ENCODE peak calls at places on chromosomes 3 and 15, in four cellular contexts. Q, Z, M and T are unnamed samples.

GRCh38 chr3:127417709-127418559 is 130.1 kb upstream of the PRR20G start:
- DNase-seq in Q (no peak), Z (no peak), M (no peak), T (no peak)

GRCh38 chr3:189677667-189678066 is 46.5 kb downstream of the TP63 start:
- DNase-seq in Q (no peak), Z (no peak), M (no peak), T (no peak)

GRCh38 chr15:52483712-52484111 is 45.0 kb downstream of the MYO5A start:
- DNase-seq in Q (no peak), Z (no peak), M (no peak), T (no peak)

GRCh38 chr15:69542028-69542427 is 89.4 kb downstream of the RPLP1 start:
- DNase-seq in Q (no peak), Z (no peak), M (no peak), T (no peak)

GRCh38 chr3:42704136-42704841 is 1.7 kb upstream of the HHATL start:
- DNase-seq in Q (no peak), Z (no peak), M (no peak), T (no peak)

GRCh38 chr3:23232016-23232415 is 28.9 kb downstream of the UBE2E2 start:
- DNase-seq in Q (no peak), Z (no peak), M (no peak), T (no peak)

GRCh38 chr3:69282191-69282590 is 103.7 kb downstream of the FRMD4B start:
- DNase-seq in Q (no peak), Z (no peak), M (no peak), T (no peak)

GRCh38 chr3:64595253-64595694 is 92.5 kb downstream of the ADAMTS9 start:
- DNase-seq in Q (no peak), Z (no peak), M (no peak), T (no peak)

GRCh38 chr3:193951859-193952258 is 184.1 kb upstream of the HES1 start:
- DNase-seq in Q (no peak), Z (no peak), M (no peak), T (no peak)

GRCh38 chr15:62647195-62647865 is 395.2 kb upstream of the TPM1 start:
- DNase-seq in Q (peak; percentile 61), Z (no peak), M (no peak), T (no peak)

GRCh38 chr3:155323063-155323666 is 29.7 kb upstream of the STRIT1 start:
- DNase-seq in Q (peak; percentile 62), Z (peak; percentile 9), M (peak; percentile 54), T (peak; percentile 64)

GRCh38 chr3:84961492-84962255 is 2.9 kb downstream of the CADM2 start:
- DNase-seq in Q (no peak), Z (no peak), M (no peak), T (no peak)

GRCh38 chr3:54743755-54744154 is 184.1 kb downstream of the LRTM1 start:
- DNase-seq in Q (no peak), Z (no peak), M (no peak), T (no peak)

GRCh38 chr3:25420885-25421284 is 7.2 kb upstream of the RARB start:
- DNase-seq in Q (no peak), Z (no peak), M (no peak), T (no peak)

GRCh38 chr3:10548997-10549396 is 43.6 kb upstream of the ATP2B2 start:
- DNase-seq in Q (no peak), Z (no peak), M (no peak), T (no peak)

GRCh38 chr3:10529809-10530208 is 24.4 kb upstream of the ATP2B2 start:
- DNase-seq in Q (no peak), Z (no peak), M (no peak), T (no peak)

GRCh38 chr3:35633332-35634124 is 5.8 kb upstream of the ARPP21 start:
- DNase-seq in Q (no peak), Z (no peak), M (no peak), T (no peak)

GRCh38 chr15:41281236-41281635 is 50.2 kb downstream of the CHP1 start:
- DNase-seq in Q (peak; percentile 37), Z (no peak), M (no peak), T (no peak)

GRCh38 chr3:126620743-126621142 is 34.2 kb downstream of the TXNRD3 start:
- DNase-seq in Q (no peak), Z (no peak), M (no peak), T (no peak)

GRCh38 chr3:37668431-37668830 is 193.2 kb upstream of the CTDSPL start:
- DNase-seq in Q (no peak), Z (no peak), M (no peak), T (no peak)

GRCh38 chr15:79682851-79683288 is 213.9 kb downstream of the MTHFS start:
- DNase-seq in Q (no peak), Z (no peak), M (no peak), T (no peak)

GRCh38 chr3:46693038-46693896 is at the start of gene ALS2CL:
- DNase-seq in Q (no peak), Z (no peak), M (peak; percentile 97), T (peak; percentile 78)

GRCh38 chr3:31275038-31275562 is 257.6 kb upstream of the STT3B start:
- DNase-seq in Q (peak; percentile 81), Z (no peak), M (no peak), T (no peak)

GRCh38 chr3:98775459-98775858 is 12.3 kb downstream of the ST3GAL6 start:
- DNase-seq in Q (no peak), Z (no peak), M (no peak), T (no peak)

GRCh38 chr3:41060106-41060505 is 139.2 kb upstream of the CTNNB1 start:
- DNase-seq in Q (no peak), Z (no peak), M (no peak), T (no peak)

GRCh38 chr3:39146611-39147373 is 6.6 kb downstream of the CSRNP1 start:
- DNase-seq in Q (peak; percentile 29), Z (no peak), M (no peak), T (no peak)

GRCh38 chr3:181265750-181266333 is 276.3 kb upstream of the DNAJC19 start:
- DNase-seq in Q (no peak), Z (no peak), M (no peak), T (no peak)

GRCh38 chr3:99467420-99467819 is 171.0 kb upstream of the COL8A1 start:
- DNase-seq in Q (no peak), Z (no peak), M (no peak), T (no peak)

GRCh38 chr3:167811071-167811470 is 75.5 kb downstream of the SERPINI1 start:
- DNase-seq in Q (no peak), Z (no peak), M (no peak), T (no peak)

GRCh38 chr3:124119056-124119721 is 127.3 kb upstream of the ROPN1 start:
- DNase-seq in Q (no peak), Z (no peak), M (no peak), T (no peak)

GRCh38 chr3:124115279-124115678 is 123.4 kb upstream of the ROPN1 start:
- DNase-seq in Q (no peak), Z (no peak), M (no peak), T (no peak)

GRCh38 chr3:124115965-124116364 is 124.0 kb upstream of the ROPN1 start:
- DNase-seq in Q (no peak), Z (no peak), M (no peak), T (no peak)

GRCh38 chr3:124118397-124118796 is 126.5 kb upstream of the ROPN1 start:
- DNase-seq in Q (no peak), Z (no peak), M (no peak), T (no peak)

DNA sequence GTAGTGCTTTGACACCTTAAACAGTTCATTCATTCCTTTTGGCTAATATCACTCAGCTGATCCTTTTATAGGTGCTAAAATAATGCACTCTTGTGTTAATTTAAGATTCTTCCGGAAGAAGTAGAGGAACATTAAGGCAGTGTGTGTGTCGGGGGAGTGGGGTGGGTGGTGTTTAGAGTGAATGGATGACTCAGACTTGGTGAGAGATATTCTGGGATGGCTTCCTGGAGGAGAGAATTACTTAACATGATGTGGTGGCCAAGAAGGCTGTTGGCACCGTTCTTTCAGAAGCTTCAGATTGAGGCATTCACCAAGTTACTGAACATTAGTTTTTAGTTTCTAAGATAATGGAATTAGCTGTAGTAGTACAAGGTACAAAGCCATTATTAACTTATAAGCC is 125.6 kb upstream of the ROPN1 start:
- DNase-seq in Q (no peak), Z (no peak), M (no peak), T (no peak)
- TF ChIP-seq FOXK2 in Q (no peak), Z (no peak), M (no peak), T (no peak)

GRCh38 chr3:78255403-78255802 is 1215.5 kb downstream of the ROBO2 start:
- DNase-seq in Q (no peak), Z (no peak), M (no peak), T (no peak)
- TF ChIP-seq SP1 in Q (no peak), Z (no peak), M (no peak), T (no peak)

DNA sequence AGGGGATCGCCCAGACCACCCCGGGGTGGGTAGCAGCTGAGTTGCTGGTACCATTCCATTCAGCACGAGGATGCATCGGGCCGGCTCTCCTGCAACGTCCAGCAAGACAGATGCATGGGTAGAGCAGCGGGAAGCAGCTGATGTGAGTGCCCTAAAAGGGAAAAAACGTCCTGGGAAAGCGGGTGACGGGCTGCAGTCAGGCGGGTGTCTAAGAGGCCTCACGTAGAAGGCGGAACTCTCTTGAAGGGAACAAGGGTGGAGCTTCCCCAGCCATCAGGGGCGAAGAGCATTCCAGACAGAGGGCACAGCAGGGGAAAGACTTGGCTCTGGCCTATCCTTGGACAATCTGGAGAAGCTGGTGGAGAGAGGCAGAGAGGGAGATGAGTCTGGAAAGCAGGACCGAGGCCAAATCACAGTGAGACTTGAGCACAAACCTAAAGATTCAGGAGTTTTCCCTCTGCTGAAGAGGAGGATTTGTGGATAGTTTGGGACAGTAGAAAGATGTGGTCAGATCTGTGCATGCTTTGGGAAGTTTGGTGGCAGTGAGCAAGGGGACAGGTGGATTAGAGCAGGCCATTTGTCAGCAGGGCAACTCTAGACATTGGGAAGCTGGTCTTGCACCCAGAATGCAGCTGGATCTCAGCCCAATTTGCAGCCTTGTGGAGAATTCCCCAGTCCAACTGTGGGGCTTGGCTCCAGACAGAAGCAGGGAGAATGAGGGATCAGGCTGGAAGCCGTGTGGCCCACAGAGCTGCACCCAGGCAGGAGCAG is 70.7 kb downstream of the SEMA5B start:
- DNase-seq in Q (no peak), Z (no peak), M (no peak), T (no peak)
- TF ChIP-seq FOXK2 in Q (no peak), Z (no peak), M (no peak), T (no peak)

DNA sequence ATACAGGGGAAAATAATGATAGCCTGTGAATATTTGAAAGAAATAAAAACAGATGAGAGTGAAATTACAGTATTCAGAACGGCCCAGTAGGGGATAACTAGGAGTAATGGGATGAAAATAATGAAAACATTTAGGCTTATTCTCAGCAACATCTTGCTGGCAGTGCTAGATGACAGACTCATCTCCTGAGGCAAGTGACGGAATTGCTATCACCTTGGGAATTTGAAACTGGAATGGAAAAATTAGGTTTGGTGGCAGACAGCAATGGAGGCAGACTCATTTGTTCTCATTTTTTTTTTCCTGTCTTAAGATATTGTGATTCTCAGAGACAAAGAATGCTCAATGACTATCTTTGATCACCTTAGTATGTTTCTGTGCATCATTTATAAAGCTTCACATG is 711.5 kb downstream of the EDEM1 start:
- DNase-seq in Q (no peak), Z (no peak), M (no peak), T (no peak)
- TF ChIP-seq SP1 in Q (no peak), Z (no peak), M (no peak), T (no peak)

DNA sequence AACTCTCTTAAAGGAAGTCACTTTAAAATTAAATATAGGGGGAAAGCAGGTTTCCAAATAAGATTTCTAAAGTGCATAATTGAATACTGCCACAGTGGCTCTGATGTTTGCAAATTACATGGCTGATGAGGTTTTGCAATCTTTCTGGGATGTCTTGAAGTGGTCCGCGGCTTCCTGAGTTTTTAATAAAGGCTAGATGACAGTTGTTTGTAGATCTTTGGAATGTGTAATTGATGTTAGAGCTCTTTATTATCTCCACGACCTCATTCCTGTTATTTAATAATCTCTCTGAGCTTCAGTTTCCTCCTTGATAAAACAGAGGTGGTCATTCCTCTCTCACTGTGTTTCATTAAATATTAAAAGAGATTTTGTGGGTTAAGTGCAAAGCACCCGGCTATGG is 27.0 kb upstream of the CEMIP start:
- DNase-seq in Q (no peak), Z (no peak), M (no peak), T (no peak)
- TF ChIP-seq FOXK2 in Q (no peak), Z (no peak), M (no peak), T (no peak)

GRCh38 chr3:56467801-56468183 is 475 bp downstream of the ERC2 start:
- DNase-seq in Q (no peak), Z (no peak), M (no peak), T (peak; percentile 26)
- TF ChIP-seq SP1 in Q (no peak), Z (no peak), M (no peak), T (no peak)